ENCODE peak calls at places on chromosomes 4 and X, in ten cellular contexts. F is CD8-positive, alpha-beta memory T cell; K is hepatic stellate cell; C is fibroblast of pulmonary artery; B is fibroblast of the aortic adventitia; R is upper lobe of right lung; T is AG09309; G is HTR-8/SVneo; H is cerebellar cortex; M is activated naive CD4-positive, alpha-beta T cell treated with Interleukin-2 at 50 U/mL for 16 hours. Z is an unnamed sample.

GRCh38 chr4:80035336-80035735 is 37.7 kb downstream of the ANTXR2 start:
- DNase-seq in T (no peak), F (no peak), R (no peak), K (no peak), M (no peak), H (no peak), B (no peak), C (no peak), G (no peak), Z (no peak)

GRCh38 chr4:74547042-74547441 is 102.1 kb downstream of the AREG start:
- DNase-seq in C (no peak), M (no peak), H (no peak), G (no peak), B (no peak), T (no peak), F (no peak), K (no peak), R (no peak), Z (no peak)

GRCh38 chrX:44828008-44828605 is 15.7 kb upstream of the DUSP21 start:
- DNase-seq in C (peak; percentile 70), R (no peak), B (peak; percentile 83), K (peak; percentile 67), G (peak; percentile 60), H (peak; percentile 0), M (no peak), T (peak; percentile 53), F (no peak), Z (no peak)

GRCh38 chr4:82201805-82202636 is 171.8 kb downstream of the HNRNPD start:
- DNase-seq in H (peak; percentile 43), G (no peak), R (no peak), F (peak; percentile 59), T (no peak), M (peak; percentile 46), K (no peak), B (peak; percentile 53), C (peak; percentile 63), Z (no peak)

GRCh38 chrX:111914398-111915092 is 38.6 kb downstream of the TRPC5OS start:
- DNase-seq in T (no peak), F (no peak), K (no peak), G (no peak), C (no peak), R (no peak), H (no peak), B (no peak), M (no peak), Z (no peak)

GRCh38 chr4:159600102-159600501 is 497.2 kb downstream of the RAPGEF2 start:
- DNase-seq in K (no peak), T (no peak), C (no peak), M (no peak), H (no peak), R (no peak), F (no peak), B (no peak), G (no peak), Z (no peak)

GRCh38 chr4:84496356-84497219 is 2.5 kb downstream of the NKX6-1 start:
- DNase-seq in B (no peak), G (no peak), R (no peak), M (no peak), T (no peak), C (peak; percentile 23), K (no peak), H (no peak), F (no peak), Z (no peak)

GRCh38 chr4:52102587-52102986 is 51.5 kb downstream of the SPATA18 start:
- DNase-seq in C (peak; percentile 19), B (peak; percentile 33), H (no peak), M (no peak), K (no peak), R (no peak), G (no peak), F (no peak), T (no peak), Z (no peak)

GRCh38 chrX:8868906-8869305 is 67.7 kb upstream of the FAM9A start:
- DNase-seq in R (no peak), K (no peak), G (no peak), T (no peak), H (peak; percentile 18), C (peak; percentile 50), F (no peak), B (peak; percentile 23), M (no peak), Z (no peak)

GRCh38 chr4:14368391-14368790 is 633.9 kb upstream of the CPEB2 start:
- DNase-seq in H (no peak), R (no peak), K (no peak), T (no peak), F (no peak), B (no peak), C (no peak), G (no peak), M (no peak), Z (no peak)

GRCh38 chr4:135508006-135508714 is 1306.6 kb upstream of the PABPC4L start:
- DNase-seq in G (peak; percentile 37), K (peak; percentile 7), M (no peak), R (no peak), T (peak; percentile 1), C (peak; percentile 82), F (no peak), B (peak; percentile 44), H (no peak), Z (no peak)

GRCh38 chr4:183145773-183146172 is 46.7 kb downstream of the WWC2 start:
- DNase-seq in F (no peak), G (no peak), C (no peak), K (no peak), M (no peak), R (no peak), B (peak; percentile 30), H (no peak), T (no peak), Z (no peak)

GRCh38 chr4:113270520-113271319 is 221.3 kb downstream of the ANK2 start:
- DNase-seq in K (no peak), H (no peak), G (no peak), B (no peak), M (no peak), F (no peak), R (no peak), T (no peak), C (no peak), Z (no peak)

GRCh38 chr4:25060179-25060578 is 29.4 kb upstream of the LGI2 start:
- DNase-seq in C (no peak), G (no peak), F (no peak), R (no peak), H (no peak), M (no peak), T (no peak), B (no peak), K (no peak), Z (no peak)

GRCh38 chr4:77921701-77922100 is 59.1 kb downstream of the MRPL1 start:
- DNase-seq in T (peak; percentile 69), R (no peak), C (peak; percentile 98), B (peak; percentile 95), F (no peak), K (peak; percentile 22), H (no peak), G (peak; percentile 49), M (no peak), Z (no peak)

GRCh38 chr4:14446311-14446710 is 556.0 kb upstream of the CPEB2 start:
- DNase-seq in T (no peak), G (no peak), C (no peak), F (no peak), B (no peak), R (no peak), K (no peak), M (no peak), H (no peak), Z (no peak)

GRCh38 chrX:136542281-136542680 is 10.3 kb downstream of the VGLL1 start:
- DNase-seq in M (no peak), T (no peak), B (no peak), K (no peak), G (no peak), C (no peak), R (no peak), H (no peak), F (no peak), Z (no peak)

GRCh38 chrX:100973411-100973810 is 3.9 kb downstream of the ARL13A start:
- DNase-seq in H (no peak), F (no peak), G (no peak), T (no peak), M (no peak), C (peak; percentile 76), B (peak; percentile 68), K (no peak), R (no peak), Z (no peak)

GRCh38 chrX:150525061-150525919 is 43.1 kb upstream of the MTM1 start:
- DNase-seq in R (no peak), K (no peak), H (peak; percentile 62), C (no peak), T (no peak), F (no peak), G (no peak), B (no peak), M (no peak), Z (no peak)

GRCh38 chr4:138510053-138510452 is 267.9 kb upstream of the SLC7A11 start:
- DNase-seq in H (no peak), B (peak; percentile 47), C (peak; percentile 14), G (no peak), F (no peak), T (no peak), M (no peak), R (no peak), K (no peak), Z (no peak)

GRCh38 chr4:160947653-160948052 is 1216.1 kb downstream of the FSTL5 start:
- DNase-seq in R (no peak), B (no peak), G (no peak), C (no peak), K (no peak), M (no peak), H (no peak), F (no peak), T (no peak), Z (no peak)

GRCh38 chr4:98055800-98056501 is 87.3 kb downstream of the STPG2 start:
- DNase-seq in R (no peak), F (no peak), K (no peak), B (no peak), G (no peak), H (no peak), M (no peak), T (no peak), C (no peak), Z (no peak)

GRCh38 chr4:165709973-165710526 is 163.0 kb upstream of the TLL1 start:
- DNase-seq in C (no peak), B (no peak), T (no peak), R (no peak), F (no peak), K (no peak), M (no peak), G (no peak), H (no peak), Z (no peak)

GRCh38 chrX:78066110-78066509 is 37.9 kb upstream of the PGK1 start:
- DNase-seq in T (no peak), B (peak; percentile 86), M (no peak), F (no peak), C (peak; percentile 49), G (no peak), K (no peak), R (no peak), H (no peak), Z (no peak)

Z was measured in GM18507.